ENCODE peak calls at places on chromosomes 16 and 17, in nine cellular contexts. U, T, R, Z, D, K, F, W and M are unnamed samples.

GRCh38 chr16:13429411-13429810 is 490.5 kb upstream of the ERCC4 start:
- DNase-seq in U (no peak), T (no peak), R (no peak), Z (no peak), D (no peak), K (no peak), F (no peak), W (no peak), M (no peak)

GRCh38 chr16:21101631-21102420 is 48.8 kb downstream of the DNAH3 start:
- DNase-seq in U (peak), T (peak), R (peak), Z (peak), D (no peak), K (peak), F (no peak), W (no peak), M (peak)

GRCh38 chr16:28873543-28874201 is 4.6 kb upstream of the ATP2A1 start:
- DNase-seq in U (peak), T (no peak), R (no peak), Z (no peak), D (no peak), K (no peak), F (no peak), W (peak), M (no peak)

GRCh38 chr17:70104688-70105087 is 29.7 kb downstream of the KCNJ16 start:
- DNase-seq in U (no peak), T (no peak), R (no peak), Z (no peak), D (no peak), K (no peak), F (no peak), W (no peak), M (no peak)

GRCh38 chr16:88639231-88640038 is 1.1 kb downstream of the IL17C start:
- DNase-seq in U (no peak), T (no peak), R (no peak), Z (no peak), D (no peak), K (no peak), F (peak), W (no peak), M (no peak)

GRCh38 chr17:45584092-45585036 is 93.8 kb upstream of the PLEKHM1 start:
- DNase-seq in U (peak), T (peak), R (peak), Z (peak), D (no peak), K (peak), F (peak), W (peak), M (peak)

GRCh38 chr17:80158846-80159245 is 11.0 kb upstream of the CARD14 start:
- DNase-seq in U (no peak), T (no peak), R (no peak), Z (no peak), D (no peak), K (no peak), F (no peak), W (no peak), M (no peak)

GRCh38 chr17:82737981-82738877 is 2.8 kb downstream of the FN3K start:
- DNase-seq in U (peak), T (peak), R (no peak), Z (peak), D (no peak), K (no peak), F (peak), W (no peak), M (no peak)

GRCh38 chr17:80780381-80781187 is 211.1 kb upstream of the CHMP6 start:
- DNase-seq in U (peak), T (no peak), R (no peak), Z (no peak), D (no peak), K (no peak), F (no peak), W (no peak), M (no peak)

DNA sequence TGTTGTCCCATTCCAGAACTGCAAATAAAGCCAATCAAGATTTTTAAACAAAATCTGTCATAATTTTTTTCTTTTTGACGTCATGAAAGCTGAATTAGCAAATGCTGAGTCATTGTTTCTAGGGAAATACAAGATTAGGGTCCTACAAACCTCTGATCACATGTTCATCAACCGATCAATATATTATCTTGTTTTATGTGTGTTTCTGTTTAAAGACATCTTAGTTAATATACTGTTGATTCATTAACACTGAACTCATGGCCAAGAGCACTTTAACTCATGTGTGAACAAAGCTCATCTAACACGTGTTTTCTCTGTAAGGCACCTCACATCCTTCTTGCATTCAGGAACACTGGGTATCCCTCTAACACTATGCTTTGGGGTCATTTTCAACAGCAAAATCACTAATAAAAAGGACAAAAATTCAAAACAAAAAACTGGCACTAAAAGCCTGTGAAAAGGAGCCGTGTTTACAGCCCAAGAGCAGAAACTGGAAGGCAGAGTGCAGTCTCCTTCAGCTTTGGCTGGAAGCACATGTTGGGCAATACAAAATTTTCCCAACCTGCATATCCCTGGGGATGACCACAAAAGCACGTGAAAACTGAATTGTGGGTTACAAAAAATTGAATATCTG is 102.5 kb downstream of the PARN start:
- DNase-seq in U (peak), T (peak), R (no peak), Z (no peak), D (no peak), K (peak), F (no peak), W (no peak), M (no peak)
- H3K4me3 ChIP-seq in U (no peak), T (no peak), R (no peak), Z (no peak), D (no peak), K (no peak), F (no peak), W (no peak), M (no peak)

DNA sequence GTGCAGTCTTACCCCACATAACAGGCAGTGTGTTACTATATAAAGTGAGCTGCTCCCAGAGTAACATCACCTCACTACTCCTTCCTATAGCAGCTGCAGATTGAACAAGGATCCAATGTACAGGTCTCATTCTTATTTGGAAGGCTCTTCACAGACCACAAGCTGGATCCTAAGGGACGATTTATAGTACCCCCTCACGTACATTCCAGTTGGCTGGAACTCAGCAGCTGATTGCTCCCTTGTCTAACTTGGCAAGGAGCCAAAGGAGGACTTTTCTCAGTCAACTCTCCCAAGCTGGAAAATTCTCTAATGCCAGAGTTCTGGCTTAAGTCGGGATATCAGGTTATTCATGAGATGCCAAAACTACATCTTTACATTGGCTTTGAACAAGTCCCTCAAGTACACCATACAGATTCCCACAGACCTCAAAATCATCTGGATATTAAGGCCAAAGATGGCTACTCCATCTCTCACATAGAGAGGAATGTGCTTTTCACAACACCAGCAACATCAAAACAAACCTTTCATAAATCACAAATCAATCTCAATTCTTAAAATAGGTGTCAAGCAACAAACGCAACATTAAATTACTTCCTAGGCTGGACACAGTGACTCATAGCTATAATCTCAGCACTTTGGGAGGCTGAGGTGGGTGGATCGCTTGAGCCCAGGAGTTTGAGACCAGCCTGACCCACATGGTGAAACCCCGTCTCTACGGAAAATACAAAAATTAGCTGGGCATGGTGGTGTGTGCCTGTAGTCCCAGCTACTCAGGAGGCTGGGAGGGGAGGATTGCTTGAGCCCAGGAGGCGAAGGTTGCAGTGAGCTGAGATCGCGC is 39.3 kb downstream of the SMG6 start:
- DNase-seq in U (peak), T (no peak), R (peak), Z (no peak), D (no peak), K (peak), F (no peak), W (no peak), M (no peak)
- H3K4me3 ChIP-seq in U (no peak), T (no peak), R (no peak), Z (no peak), D (no peak), K (no peak), F (no peak), W (no peak), M (no peak)

GRCh38 chr17:66474258-66474657 is 171.8 kb downstream of the PRKCA start:
- DNase-seq in U (no peak), T (no peak), R (no peak), Z (no peak), D (no peak), K (no peak), F (no peak), W (no peak), M (no peak)
- H3K4me3 ChIP-seq in U (no peak), T (no peak), R (no peak), Z (no peak), D (no peak), K (no peak), F (no peak), W (no peak), M (no peak)

GRCh38 chr17:78741644-78742284 is 40.3 kb downstream of the CYTH1 start:
- DNase-seq in U (no peak), T (no peak), R (no peak), Z (no peak), D (no peak), K (no peak), F (no peak), W (no peak), M (no peak)
- H3K4me3 ChIP-seq in U (no peak), T (no peak), R (no peak), Z (no peak), D (no peak), K (no peak), F (no peak), W (no peak), M (no peak)

DNA sequence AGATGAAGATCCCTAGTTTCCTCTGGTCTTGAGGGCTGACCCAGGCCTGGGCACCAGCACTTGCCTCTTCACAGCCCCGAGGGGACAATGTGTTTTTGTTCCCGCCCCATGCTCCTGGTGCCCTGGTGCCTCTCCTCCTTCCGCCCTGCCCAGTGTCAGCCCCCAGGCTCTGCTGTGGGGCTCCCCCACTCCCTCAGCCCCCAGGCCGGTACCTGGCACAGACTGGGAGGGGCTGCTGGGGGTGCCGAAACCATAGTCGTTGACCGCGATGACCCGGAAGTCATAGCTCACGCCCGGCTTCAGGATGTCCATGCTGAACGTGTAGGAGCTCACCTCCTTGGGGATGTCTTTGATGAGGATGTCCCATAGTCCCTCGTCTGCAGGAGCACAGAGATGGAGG is 40.5 kb upstream of the CDC42EP4 start:
- DNase-seq in U (no peak), T (no peak), R (no peak), Z (no peak), D (no peak), K (no peak), F (no peak), W (no peak), M (no peak)
- H3K4me3 ChIP-seq in U (no peak), T (no peak), R (no peak), Z (no peak), D (no peak), K (no peak), F (no peak), W (no peak), M (no peak)

GRCh38 chr17:15917021-15917438 is 27.9 kb upstream of the ADORA2B start:
- DNase-seq in U (no peak), T (no peak), R (no peak), Z (no peak), D (no peak), K (no peak), F (no peak), W (no peak), M (peak)

GRCh38 chr17:15915996-15916395 is 28.9 kb upstream of the ADORA2B start:
- DNase-seq in U (no peak), T (no peak), R (no peak), Z (no peak), D (no peak), K (no peak), F (no peak), W (no peak), M (no peak)

GRCh38 chr17:15918261-15918660 is 26.7 kb upstream of the ADORA2B start:
- DNase-seq in U (no peak), T (no peak), R (no peak), Z (no peak), D (no peak), K (no peak), F (no peak), W (no peak), M (no peak)

GRCh38 chr17:15918661-15919259 is 26.2 kb upstream of the ADORA2B start:
- DNase-seq in U (no peak), T (no peak), R (no peak), Z (peak), D (no peak), K (no peak), F (peak), W (no peak), M (no peak)

GRCh38 chr17:15917439-15918027 is 27.4 kb upstream of the ADORA2B start:
- DNase-seq in U (no peak), T (no peak), R (no peak), Z (peak), D (no peak), K (no peak), F (no peak), W (no peak), M (peak)
- H3K4me3 ChIP-seq in U (peak), T (no peak), R (no peak), Z (peak), D (peak), K (peak), F (peak), W (no peak), M (no peak)